ENCODE peak calls at places on chromosomes 5 and 9, in five cellular contexts. One of them, this sample, is unnamed.

GRCh38 chr9:76373173-76373771 is 21.0 kb downstream of the RFK start:
- DNase-seq in H1: no peak
- DNase-seq in K562: no peak
- DNase-seq in HCT116: no peak
- DNase-seq in SK-N-SH: no peak
- DNase-seq in this sample: no peak

GRCh38 chr5:56637321-56637920 is 177.9 kb upstream of the MAP3K1 start:
- DNase-seq in H1: no peak
- DNase-seq in K562: no peak
- DNase-seq in HCT116: no peak
- DNase-seq in SK-N-SH: peak
- DNase-seq in this sample: no peak

GRCh38 chr5:80076131-80077101 is 41.3 kb downstream of the THBS4 start:
- DNase-seq in H1: no peak
- DNase-seq in K562: peak
- DNase-seq in HCT116: no peak
- DNase-seq in SK-N-SH: peak
- DNase-seq in this sample: no peak

GRCh38 chr9:97889941-97890557 is 32.3 kb downstream of the TRMO start:
- DNase-seq in H1: no peak
- DNase-seq in K562: peak
- DNase-seq in HCT116: no peak
- DNase-seq in SK-N-SH: peak
- DNase-seq in this sample: no peak

GRCh38 chr5:137248476-137248970 is 250.6 kb downstream of the SPOCK1 start:
- DNase-seq in H1: no peak
- DNase-seq in K562: no peak
- DNase-seq in HCT116: no peak
- DNase-seq in SK-N-SH: no peak
- DNase-seq in this sample: no peak

GRCh38 chr9:12274577-12274976 is 418.6 kb upstream of the TYRP1 start:
- DNase-seq in H1: no peak
- DNase-seq in K562: no peak
- DNase-seq in HCT116: no peak
- DNase-seq in SK-N-SH: no peak
- DNase-seq in this sample: no peak

GRCh38 chr9:277595-278330 is 63.1 kb downstream of the DOCK8 start:
- DNase-seq in H1: no peak
- DNase-seq in K562: no peak
- DNase-seq in HCT116: no peak
- DNase-seq in SK-N-SH: no peak
- DNase-seq in this sample: no peak

GRCh38 chr9:124297553-124297905 is 39.8 kb downstream of the NEK6 start:
- DNase-seq in H1: peak
- DNase-seq in K562: no peak
- DNase-seq in HCT116: peak
- DNase-seq in SK-N-SH: no peak
- DNase-seq in this sample: peak

GRCh38 chr5:82365744-82366228 is 87.6 kb upstream of the RPS23 start:
- DNase-seq in H1: no peak
- DNase-seq in K562: no peak
- DNase-seq in HCT116: peak
- DNase-seq in SK-N-SH: no peak
- DNase-seq in this sample: peak

GRCh38 chr5:665956-666711 is 27.0 kb downstream of the TPPP start:
- DNase-seq in H1: no peak
- DNase-seq in K562: no peak
- DNase-seq in HCT116: no peak
- DNase-seq in SK-N-SH: no peak
- DNase-seq in this sample: no peak

GRCh38 chr9:20253635-20254034 is 368.7 kb downstream of the MLLT3 start:
- DNase-seq in H1: no peak
- DNase-seq in K562: no peak
- DNase-seq in HCT116: no peak
- DNase-seq in SK-N-SH: no peak
- DNase-seq in this sample: no peak

GRCh38 chr9:100865111-100865510 is 163.4 kb upstream of the PLPPR1 start:
- DNase-seq in H1: no peak
- DNase-seq in K562: no peak
- DNase-seq in HCT116: no peak
- DNase-seq in SK-N-SH: no peak
- DNase-seq in this sample: no peak

GRCh38 chr5:116842514-116842924 is 267.9 kb upstream of the SEMA6A start:
- DNase-seq in H1: no peak
- DNase-seq in K562: no peak
- DNase-seq in HCT116: no peak
- DNase-seq in SK-N-SH: no peak
- DNase-seq in this sample: no peak

GRCh38 chr9:27539479-27540441 is 10.1 kb upstream of the MOB3B start:
- DNase-seq in H1: no peak
- DNase-seq in K562: no peak
- DNase-seq in HCT116: no peak
- DNase-seq in SK-N-SH: no peak
- DNase-seq in this sample: no peak

GRCh38 chr5:2011481-2012411 is 129.0 kb upstream of the IRX4 start:
- DNase-seq in H1: no peak
- DNase-seq in K562: no peak
- DNase-seq in HCT116: no peak
- DNase-seq in SK-N-SH: no peak
- DNase-seq in this sample: no peak

GRCh38 chr9:117403403-117403811 is 11.4 kb downstream of the ASTN2 start:
- DNase-seq in H1: no peak
- DNase-seq in K562: no peak
- DNase-seq in HCT116: no peak
- DNase-seq in SK-N-SH: peak
- DNase-seq in this sample: no peak

GRCh38 chr9:33823801-33824200 is 6.8 kb downstream of the UBE2R2 start:
- DNase-seq in H1: no peak
- DNase-seq in K562: no peak
- DNase-seq in HCT116: no peak
- DNase-seq in SK-N-SH: no peak
- DNase-seq in this sample: no peak

GRCh38 chr5:72209515-72210115 is 102.3 kb downstream of the MAP1B start:
- DNase-seq in H1: peak
- DNase-seq in K562: no peak
- DNase-seq in HCT116: no peak
- DNase-seq in SK-N-SH: no peak
- DNase-seq in this sample: peak

DNA sequence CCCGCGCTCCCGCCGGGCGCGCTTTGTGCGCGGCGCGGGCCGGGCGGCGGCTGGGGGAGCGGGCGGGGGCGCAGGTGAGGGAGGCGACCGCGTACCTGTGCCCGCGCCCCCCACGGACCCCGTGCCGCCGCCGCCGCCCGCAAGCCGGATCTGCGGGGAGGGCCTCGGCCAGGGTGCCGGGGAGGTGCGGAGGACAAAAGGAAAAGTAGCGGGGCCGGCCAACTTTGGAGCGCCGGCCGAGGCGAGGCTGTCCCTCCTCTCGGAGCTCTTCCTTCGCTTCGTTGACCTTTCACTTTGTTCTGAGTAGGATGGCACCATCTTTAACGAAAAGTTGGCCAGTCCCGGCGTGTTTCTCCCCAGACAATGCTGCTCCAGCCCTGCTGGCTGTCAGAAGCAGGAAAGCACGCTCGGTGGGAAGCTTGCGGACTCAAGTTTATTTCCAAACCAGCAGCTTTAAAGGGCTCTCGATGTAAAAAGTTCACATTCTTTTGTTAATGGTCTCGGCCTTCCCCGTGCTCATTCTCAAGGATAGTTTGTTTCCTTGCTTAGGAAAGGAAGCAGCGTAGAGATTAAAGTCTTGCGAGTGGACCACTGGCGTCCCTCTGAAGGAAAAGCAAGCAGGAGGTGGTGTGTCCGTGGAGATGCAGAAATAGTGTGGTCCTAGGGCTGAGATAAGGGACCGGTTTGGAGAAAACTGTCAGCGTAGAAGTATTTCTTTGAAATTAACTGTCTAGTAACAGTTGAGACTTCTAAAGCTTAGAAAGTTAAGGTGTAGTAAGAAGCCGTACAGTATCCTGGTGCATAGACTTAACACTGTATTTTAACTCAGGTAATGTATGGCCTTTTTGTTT is 660 bp downstream of the EHMT1 start:
- DNase-seq in H1: no peak
- DNase-seq in K562: no peak
- DNase-seq in HCT116: no peak
- DNase-seq in SK-N-SH: no peak
- DNase-seq in this sample: no peak
- H3K9ac ChIP-seq in H1: peak
- H3K9ac ChIP-seq in K562: peak
- H3K9ac ChIP-seq in HCT116: peak
- H3K9ac ChIP-seq in SK-N-SH: peak
- H3K9ac ChIP-seq in this sample: peak

GRCh38 chr5:139457653-139458306 is 4.8 kb downstream of the ECSCR start:
- DNase-seq in H1: no peak
- DNase-seq in K562: no peak
- DNase-seq in HCT116: no peak
- DNase-seq in SK-N-SH: no peak
- DNase-seq in this sample: no peak

GRCh38 chr5:139460457-139460856 is 2.1 kb downstream of the ECSCR start:
- DNase-seq in H1: no peak
- DNase-seq in K562: no peak
- DNase-seq in HCT116: no peak
- DNase-seq in SK-N-SH: no peak
- DNase-seq in this sample: no peak

GRCh38 chr5:139457241-139457640 is 5.3 kb downstream of the ECSCR start:
- DNase-seq in H1: no peak
- DNase-seq in K562: no peak
- DNase-seq in HCT116: no peak
- DNase-seq in SK-N-SH: no peak
- DNase-seq in this sample: no peak

GRCh38 chr5:139459451-139459934 is 3.0 kb downstream of the ECSCR start:
- DNase-seq in H1: no peak
- DNase-seq in K562: no peak
- DNase-seq in HCT116: no peak
- DNase-seq in SK-N-SH: peak
- DNase-seq in this sample: no peak

GRCh38 chr5:139458580-139459407 is 3.7 kb downstream of the ECSCR start:
- DNase-seq in H1: no peak
- DNase-seq in K562: no peak
- DNase-seq in HCT116: no peak
- DNase-seq in SK-N-SH: no peak
- DNase-seq in this sample: no peak
- H3K9ac ChIP-seq in H1: no peak
- H3K9ac ChIP-seq in K562: no peak
- H3K9ac ChIP-seq in HCT116: no peak
- H3K9ac ChIP-seq in SK-N-SH: peak
- H3K9ac ChIP-seq in this sample: no peak

GRCh38 chr5:181204561-181205401 is at the start of gene TRIM7:
- DNase-seq in H1: no peak
- DNase-seq in K562: peak
- DNase-seq in HCT116: no peak
- DNase-seq in SK-N-SH: peak
- DNase-seq in this sample: no peak
- H3K9ac ChIP-seq in H1: no peak
- H3K9ac ChIP-seq in K562: peak
- H3K9ac ChIP-seq in HCT116: peak
- H3K9ac ChIP-seq in SK-N-SH: peak
- H3K9ac ChIP-seq in this sample: peak

GRCh38 chr9:88106492-88106891 is 31.8 kb downstream of the SPATA31C2 start:
- DNase-seq in H1: no peak
- DNase-seq in K562: no peak
- DNase-seq in HCT116: peak
- DNase-seq in SK-N-SH: peak
- DNase-seq in this sample: no peak

GRCh38 chr9:88108779-88109178 is 29.5 kb downstream of the SPATA31C2 start:
- DNase-seq in H1: no peak
- DNase-seq in K562: no peak
- DNase-seq in HCT116: no peak
- DNase-seq in SK-N-SH: no peak
- DNase-seq in this sample: no peak

GRCh38 chr9:88110026-88110425 is 28.2 kb downstream of the SPATA31C2 start:
- DNase-seq in H1: no peak
- DNase-seq in K562: no peak
- DNase-seq in HCT116: no peak
- DNase-seq in SK-N-SH: no peak
- DNase-seq in this sample: no peak
- H3K9ac ChIP-seq in H1: no peak
- H3K9ac ChIP-seq in K562: no peak
- H3K9ac ChIP-seq in HCT116: no peak
- H3K9ac ChIP-seq in SK-N-SH: no peak
- H3K9ac ChIP-seq in this sample: no peak

GRCh38 chr5:154198611-154199230 is 8.2 kb downstream of the GALNT10 start:
- DNase-seq in H1: no peak
- DNase-seq in K562: no peak
- DNase-seq in HCT116: no peak
- DNase-seq in SK-N-SH: no peak
- DNase-seq in this sample: no peak
- H3K9ac ChIP-seq in H1: no peak
- H3K9ac ChIP-seq in K562: no peak
- H3K9ac ChIP-seq in HCT116: no peak
- H3K9ac ChIP-seq in SK-N-SH: no peak
- H3K9ac ChIP-seq in this sample: no peak

GRCh38 chr5:143496928-143497327 is 93.4 kb upstream of the NR3C1 start:
- DNase-seq in H1: no peak
- DNase-seq in K562: no peak
- DNase-seq in HCT116: no peak
- DNase-seq in SK-N-SH: no peak
- DNase-seq in this sample: no peak

GRCh38 chr5:143501176-143501840 is 97.8 kb upstream of the NR3C1 start:
- DNase-seq in H1: no peak
- DNase-seq in K562: no peak
- DNase-seq in HCT116: no peak
- DNase-seq in SK-N-SH: no peak
- DNase-seq in this sample: no peak

GRCh38 chr5:143498821-143499220 is 95.3 kb upstream of the NR3C1 start:
- DNase-seq in H1: no peak
- DNase-seq in K562: no peak
- DNase-seq in HCT116: no peak
- DNase-seq in SK-N-SH: no peak
- DNase-seq in this sample: no peak

GRCh38 chr5:143497749-143498148 is 94.3 kb upstream of the NR3C1 start:
- DNase-seq in H1: no peak
- DNase-seq in K562: no peak
- DNase-seq in HCT116: no peak
- DNase-seq in SK-N-SH: no peak
- DNase-seq in this sample: no peak

DNA sequence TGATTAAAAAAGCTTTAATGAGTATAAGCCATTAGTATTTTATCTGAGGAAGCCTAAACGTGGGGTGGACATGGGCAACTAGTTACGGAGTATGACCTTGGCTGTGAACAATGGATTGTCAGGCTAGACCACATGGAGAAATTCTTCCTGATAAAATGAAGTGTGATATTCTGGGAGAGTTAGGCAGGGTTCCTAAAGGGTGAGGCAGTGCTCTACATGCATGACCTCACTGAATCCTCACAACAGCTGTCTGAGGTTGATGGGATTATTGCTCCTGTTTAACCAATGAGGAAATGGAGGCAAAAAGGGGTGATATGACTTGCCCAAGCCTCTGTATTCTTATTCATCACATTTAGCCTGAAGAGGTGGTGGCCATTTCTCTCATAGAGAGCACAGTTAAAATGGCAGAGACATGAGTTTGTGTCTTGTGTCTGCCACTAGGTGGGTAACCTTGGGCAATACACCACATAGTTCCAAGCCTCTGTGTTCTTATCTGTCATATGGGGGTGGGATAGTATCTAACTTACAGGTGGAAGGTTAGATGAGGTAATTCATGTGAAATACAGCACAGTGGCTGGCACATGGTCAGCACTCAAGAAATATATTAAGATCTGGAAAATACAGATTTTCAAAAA is 96.1 kb upstream of the NR3C1 start:
- DNase-seq in H1: no peak
- DNase-seq in K562: no peak
- DNase-seq in HCT116: peak
- DNase-seq in SK-N-SH: no peak
- DNase-seq in this sample: no peak
- H3K9ac ChIP-seq in H1: no peak
- H3K9ac ChIP-seq in K562: no peak
- H3K9ac ChIP-seq in HCT116: no peak
- H3K9ac ChIP-seq in SK-N-SH: no peak
- H3K9ac ChIP-seq in this sample: no peak

This sample was measured in keratinocyte.